ENCODE peak calls at places on chromosome 1, in six cellular contexts. Q is ovary, V is stomach, N is psoas muscle, W is tibial artery, A is SK-N-SH. U is an unnamed sample. For H3K27me3 and H3K36me3, the result is how much of the 10 kb centered on the place peaks cover.

GRCh38 chr1:44806704-44807363 is at the start of gene DYNLT4:
- DNase-seq in Q (no peak), V (no peak), N (peak), W (peak), A (no peak), U (no peak)

GRCh38 chr1:209367031-209367813 is 216.3 kb upstream of the CAMK1G start:
- DNase-seq in Q (no peak), V (no peak), N (no peak), W (no peak), A (no peak), U (no peak)

GRCh38 chr1:185520188-185520935 is 203.3 kb upstream of the IVNS1ABP start:
- DNase-seq in Q (no peak), V (no peak), N (no peak), W (no peak), A (no peak), U (no peak)

GRCh38 chr1:11357291-11357690 is 84.3 kb downstream of the UBIAD1 start:
- DNase-seq in Q (no peak), V (no peak), N (no peak), W (no peak), A (no peak), U (no peak)

GRCh38 chr1:247118946-247119446 is 14.8 kb upstream of the ZNF669 start:
- DNase-seq in Q (no peak), V (no peak), N (no peak), W (no peak), A (peak), U (peak)

GRCh38 chr1:36942093-36942492 is 92.2 kb downstream of the GRIK3 start:
- DNase-seq in Q (no peak), V (no peak), N (no peak), W (no peak), A (no peak), U (no peak)

GRCh38 chr1:109887271-109887670 is 23.4 kb upstream of the CSF1 start:
- DNase-seq in Q (no peak), V (no peak), N (no peak), W (no peak), A (no peak), U (no peak)

GRCh38 chr1:230684146-230684545 is 29.8 kb downstream of the AGT start:
- DNase-seq in Q (no peak), V (no peak), N (no peak), W (no peak), A (no peak), U (no peak)

GRCh38 chr1:7470904-7471638 is 300.0 kb upstream of the VAMP3 start:
- DNase-seq in Q (peak), V (peak), N (peak), W (peak), A (peak), U (no peak)

GRCh38 chr1:172352435-172352834 is 68.0 kb upstream of the C1orf105 start:
- DNase-seq in Q (no peak), V (no peak), N (no peak), W (no peak), A (no peak), U (no peak)

GRCh38 chr1:241012708-241013340 is 344.2 kb downstream of the RGS7 start:
- DNase-seq in Q (no peak), V (no peak), N (no peak), W (no peak), A (no peak), U (no peak)

GRCh38 chr1:186234976-186235686 is 139.9 kb downstream of the TPR start:
- DNase-seq in Q (no peak), V (no peak), N (no peak), W (no peak), A (no peak), U (no peak)

GRCh38 chr1:205455581-205456382 is at the start of gene BLACAT1:
- DNase-seq in Q (no peak), V (no peak), N (no peak), W (no peak), A (no peak), U (no peak)

GRCh38 chr1:201420608-201421002 is 925 bp downstream of the TNNI1 start:
- DNase-seq in Q (no peak), V (no peak), N (peak), W (no peak), A (no peak), U (no peak)

GRCh38 chr1:202656951-202657646 is 53.2 kb downstream of the SYT2 start:
- DNase-seq in Q (no peak), V (no peak), N (no peak), W (no peak), A (no peak), U (no peak)

GRCh38 chr1:167825419-167826079 is 88.4 kb downstream of the ADCY10 start:
- DNase-seq in Q (no peak), V (no peak), N (no peak), W (no peak), A (no peak), U (no peak)

GRCh38 chr1:113783254-113784103 is 24.2 kb upstream of the PHTF1 start:
- DNase-seq in Q (no peak), V (no peak), N (no peak), W (no peak), A (no peak), U (no peak)

GRCh38 chr1:27795601-27796000 is 22.6 kb downstream of the STX12 start:
- DNase-seq in Q (no peak), V (no peak), N (no peak), W (no peak), A (no peak), U (no peak)

GRCh38 chr1:206106328-206107167 is 10.6 kb downstream of the AVPR1B start:
- DNase-seq in Q (peak), V (peak), N (peak), W (peak), A (peak), U (peak)

GRCh38 chr1:63730211-63730610 is 43.6 kb upstream of the ROR1 start:
- DNase-seq in Q (no peak), V (no peak), N (no peak), W (no peak), A (peak), U (no peak)

GRCh38 chr1:176241385-176242015 is 34.4 kb upstream of the COP1 start:
- DNase-seq in Q (no peak), V (no peak), N (no peak), W (no peak), A (no peak), U (no peak)

GRCh38 chr1:201345081-201345355 is 32.5 kb downstream of the TNNT2 start:
- DNase-seq in Q (no peak), V (no peak), N (no peak), W (no peak), A (no peak), U (no peak)

GRCh38 chr1:78044796-78045599 is 768 bp upstream of the GIPC2 start:
- DNase-seq in Q (no peak), V (no peak), N (no peak), W (no peak), A (no peak), U (no peak)

GRCh38 chr1:71222668-71223067 is 141.8 kb upstream of the ZRANB2 start:
- DNase-seq in Q (no peak), V (no peak), N (no peak), W (no peak), A (no peak), U (no peak)

GRCh38 chr1:183472488-183473285 is at the start of gene SMG7:
- DNase-seq in Q (peak), V (peak), N (peak), W (peak), A (no peak), U (peak)

GRCh38 chr1:201127755-201128455 is 921 bp upstream of the ASCL5 start:
- DNase-seq in Q (no peak), V (no peak), N (no peak), W (no peak), A (no peak), U (no peak)

GRCh38 chr1:47211796-47212269 is 20.2 kb downstream of the TAL1 start:
- DNase-seq in Q (no peak), V (no peak), N (no peak), W (peak), A (no peak), U (no peak)

GRCh38 chr1:183733610-183734219 is 71.2 kb upstream of the RGL1 start:
- DNase-seq in Q (no peak), V (no peak), N (no peak), W (no peak), A (no peak), U (no peak)

GRCh38 chr1:90717665-90718410 is 736 bp upstream of the BARHL2 start:
- DNase-seq in Q (no peak), V (no peak), N (no peak), W (no peak), A (peak), U (peak)

GRCh38 chr1:2145946-2146835 is 48.4 kb downstream of the FAAP20 start:
- DNase-seq in Q (no peak), V (no peak), N (no peak), W (no peak), A (no peak), U (no peak)

GRCh38 chr1:23629728-23630290 is 61.8 kb upstream of the RPL11 start:
- DNase-seq in Q (no peak), V (no peak), N (no peak), W (no peak), A (no peak), U (no peak)

GRCh38 chr1:205387845-205388244 is 31.1 kb upstream of the KLHDC8A start:
- DNase-seq in Q (no peak), V (no peak), N (no peak), W (no peak), A (no peak), U (peak)

GRCh38 chr1:216606047-216606637 is 117.1 kb downstream of the ESRRG start:
- DNase-seq in Q (no peak), V (no peak), N (no peak), W (no peak), A (peak), U (no peak)

GRCh38 chr1:181638004-181638403 is 154.7 kb downstream of the CACNA1E start:
- DNase-seq in Q (no peak), V (no peak), N (no peak), W (no peak), A (no peak), U (no peak)

GRCh38 chr1:14583788-14584187 is 14.7 kb upstream of the KAZN start:
- DNase-seq in Q (no peak), V (no peak), N (no peak), W (no peak), A (no peak), U (no peak)

GRCh38 chr1:27832762-27833161 is 2.2 kb downstream of the PPP1R8 start:
- DNase-seq in Q (no peak), V (no peak), N (no peak), W (no peak), A (no peak), U (no peak)

GRCh38 chr1:41354956-41355355 is 6.3 kb upstream of the FOXO6 start:
- DNase-seq in Q (peak), V (no peak), N (no peak), W (no peak), A (no peak), U (no peak)

GRCh38 chr1:29282924-29283803 is 46.8 kb downstream of the PTPRU start:
- DNase-seq in Q (peak), V (no peak), N (peak), W (no peak), A (peak), U (peak)

GRCh38 chr1:247077234-247077633 is 1.4 kb downstream of the ZNF670 start:
- DNase-seq in Q (no peak), V (no peak), N (no peak), W (no peak), A (no peak), U (no peak)

GRCh38 chr1:35447278-35447677 is 109.9 kb downstream of the KIAA0319L start:
- DNase-seq in Q (no peak), V (no peak), N (no peak), W (no peak), A (no peak), U (no peak)
- H3K27me3 ChIP-seq in Q (under half), V (under half), N (under half), W (under half), A (under half), U (under half)

DNA sequence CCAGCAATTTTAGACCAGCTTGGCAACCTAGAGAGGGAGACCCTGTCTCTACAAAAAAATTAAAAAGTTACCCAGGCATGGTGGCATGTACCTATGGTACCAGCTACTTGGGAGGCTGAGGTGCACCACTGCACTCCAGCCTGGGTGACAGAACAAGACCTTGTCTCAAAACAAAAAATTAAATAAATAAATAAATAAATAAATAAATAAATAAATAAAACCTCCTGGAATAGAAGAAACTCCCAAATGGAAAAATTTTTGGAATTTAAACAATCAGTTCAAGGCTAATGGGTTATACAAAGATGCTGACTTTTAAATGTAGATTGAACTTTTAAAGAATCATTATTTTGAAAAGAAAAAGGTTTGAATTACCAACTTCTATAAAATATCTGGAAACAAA is 22.2 kb downstream of the UBR4 start:
- DNase-seq in Q (no peak), V (no peak), N (no peak), W (no peak), A (no peak), U (no peak)
- H3K36me3 ChIP-seq in Q (under half), V (half or more), N (under half), W (half or more), A (half or more), U (half or more)

GRCh38 chr1:50335914-50336313 is 87.3 kb downstream of the DMRTA2 start:
- DNase-seq in Q (no peak), V (no peak), N (no peak), W (no peak), A (peak), U (no peak)

GRCh38 chr1:50333595-50333974 is 89.7 kb downstream of the DMRTA2 start:
- DNase-seq in Q (peak), V (peak), N (peak), W (no peak), A (peak), U (peak)

GRCh38 chr1:50335036-50335435 is 88.2 kb downstream of the DMRTA2 start:
- DNase-seq in Q (no peak), V (no peak), N (no peak), W (no peak), A (peak), U (no peak)

GRCh38 chr1:50329332-50329932 is 93.8 kb downstream of the DMRTA2 start:
- DNase-seq in Q (no peak), V (no peak), N (no peak), W (no peak), A (peak), U (no peak)

GRCh38 chr1:50332941-50333594 is 90.2 kb downstream of the DMRTA2 start:
- DNase-seq in Q (peak), V (peak), N (peak), W (no peak), A (peak), U (peak)
- H3K27me3 ChIP-seq in Q (under half), V (under half), N (under half), W (under half), A (under half), U (under half)

GRCh38 chr1:42939216-42939615 is 19.5 kb downstream of the SLC2A1 start:
- DNase-seq in Q (no peak), V (peak), N (peak), W (no peak), A (no peak), U (no peak)

GRCh38 chr1:42937141-42937696 is 21.4 kb downstream of the SLC2A1 start:
- DNase-seq in Q (no peak), V (no peak), N (no peak), W (peak), A (no peak), U (no peak)

GRCh38 chr1:42937836-42938595 is 20.7 kb downstream of the SLC2A1 start:
- DNase-seq in Q (no peak), V (no peak), N (no peak), W (peak), A (no peak), U (no peak)

GRCh38 chr1:42936309-42937078 is 22.2 kb downstream of the SLC2A1 start:
- DNase-seq in Q (peak), V (peak), N (peak), W (no peak), A (no peak), U (no peak)

DNA sequence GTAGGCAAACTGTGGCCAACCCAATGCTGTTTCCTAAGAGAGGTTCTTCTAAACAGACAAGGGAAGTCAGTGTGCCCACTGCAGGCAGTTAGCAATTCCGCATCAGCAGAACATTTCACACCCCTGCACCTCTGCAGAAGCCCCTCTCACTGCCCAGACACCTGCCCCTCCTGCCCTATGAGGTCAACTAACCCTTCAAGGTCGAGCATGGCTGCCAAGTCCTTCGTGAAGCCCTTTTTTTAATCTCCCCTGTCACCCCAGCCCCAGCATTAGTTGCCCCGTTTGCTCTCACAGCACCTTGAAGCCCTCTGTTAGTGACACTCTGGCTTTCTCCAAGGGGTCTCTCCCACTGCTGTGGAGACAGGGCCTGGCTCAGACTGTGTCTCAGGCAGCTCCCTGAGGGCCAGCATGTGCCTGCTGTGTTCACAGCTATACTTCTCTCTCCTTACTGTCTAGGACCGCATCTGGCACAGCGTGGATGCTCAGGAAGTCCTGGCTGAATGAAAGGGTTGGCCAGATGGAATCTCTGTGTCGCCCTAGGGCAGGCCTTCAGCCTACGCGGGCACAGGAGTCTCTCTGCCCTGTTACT is 20.0 kb downstream of the SLC2A1 start:
- DNase-seq in Q (no peak), V (no peak), N (peak), W (no peak), A (no peak), U (no peak)
- H3K36me3 ChIP-seq in Q (under half), V (under half), N (under half), W (under half), A (under half), U (half or more)

GRCh38 chr1:50369830-50370229 is 53.4 kb downstream of the DMRTA2 start:
- DNase-seq in Q (no peak), V (no peak), N (no peak), W (no peak), A (no peak), U (peak)
- H3K27me3 ChIP-seq in Q (under half), V (under half), N (under half), W (under half), A (under half), U (under half)

GRCh38 chr1:213070399-213070798 is 19.4 kb downstream of the RPS6KC1 start:
- DNase-seq in Q (no peak), V (peak), N (no peak), W (no peak), A (peak), U (no peak)

GRCh38 chr1:213075725-213076124 is 24.7 kb downstream of the RPS6KC1 start:
- DNase-seq in Q (no peak), V (no peak), N (no peak), W (no peak), A (no peak), U (no peak)
- H3K36me3 ChIP-seq in Q (under half), V (under half), N (under half), W (under half), A (under half), U (under half)

GRCh38 chr1:155176544-155177071 is 3.0 kb downstream of the TRIM46 start:
- DNase-seq in Q (peak), V (peak), N (peak), W (peak), A (peak), U (peak)

GRCh38 chr1:155179107-155180031 is 5.7 kb downstream of the TRIM46 start:
- DNase-seq in Q (no peak), V (peak), N (peak), W (peak), A (no peak), U (peak)

GRCh38 chr1:155177918-155178281 is 4.3 kb downstream of the TRIM46 start:
- DNase-seq in Q (no peak), V (peak), N (no peak), W (no peak), A (no peak), U (peak)

GRCh38 chr1:155177192-155177917 is 3.7 kb downstream of the TRIM46 start:
- DNase-seq in Q (no peak), V (peak), N (no peak), W (no peak), A (peak), U (peak)

GRCh38 chr1:155178441-155179106 is 4.9 kb downstream of the TRIM46 start:
- DNase-seq in Q (no peak), V (peak), N (peak), W (no peak), A (no peak), U (peak)
- H3K27me3 ChIP-seq in Q (under half), V (under half), N (under half), W (under half), A (under half), U (under half)